ENCODE peak calls at places on chromosomes 16 and 17, in seven cellular contexts. V is DMS 273 treated with DMSO at 0.1 percent for 48 hours, C is neuronal stem cell, P is RWPE1, A is HS-27A, W is left colon, L is activated T-cell treated with anti-CD3 and anti-CD28 coated beads for 24 hours. I is an unnamed sample.

GRCh38 chr16:3934491-3935185 is 54.1 kb upstream of the CREBBP start:
- DNase-seq in C (no peak), A (no peak), V (no peak), W (no peak), P (no peak), L (no peak), I (no peak)

GRCh38 chr16:57688987-57689771 is 5.4 kb upstream of the DRC7 start:
- DNase-seq in L (no peak), C (no peak), W (no peak), P (no peak), A (no peak), V (no peak), I (no peak)

GRCh38 chr17:78653382-78653781 is 76.2 kb upstream of the DNAH17 start:
- DNase-seq in V (no peak), A (no peak), P (no peak), L (no peak), W (no peak), C (no peak), I (no peak)

GRCh38 chr17:49691086-49691676 is 13.3 kb upstream of the SPOP start:
- DNase-seq in W (no peak), L (no peak), V (no peak), P (no peak), C (no peak), A (no peak), I (no peak)

GRCh38 chr17:19418312-19418992 is 7.4 kb downstream of the RNF112 start:
- DNase-seq in P (no peak), W (no peak), V (no peak), L (no peak), A (no peak), C (no peak), I (no peak)

GRCh38 chr17:74842599-74843351 is 16.9 kb downstream of the GRIN2C start:
- DNase-seq in W (peak; percentile 80), L (no peak), V (peak; percentile 79), A (no peak), C (peak; percentile 48), P (peak; percentile 57), I (no peak)

GRCh38 chr17:80124351-80124981 is 22.5 kb downstream of the EIF4A3 start:
- DNase-seq in W (no peak), V (no peak), C (peak; percentile 36), P (no peak), L (no peak), A (no peak), I (no peak)

GRCh38 chr17:80763293-80763867 is 218.7 kb downstream of the RPTOR start:
- DNase-seq in A (no peak), P (no peak), W (no peak), C (no peak), L (no peak), V (no peak), I (no peak)

GRCh38 chr16:17211797-17212196 is 259.0 kb downstream of the XYLT1 start:
- DNase-seq in V (no peak), A (no peak), L (peak; percentile 13), W (no peak), C (peak; percentile 36), P (no peak), I (no peak)

GRCh38 chr16:78763821-78764440 is 664.5 kb downstream of the WWOX start:
- DNase-seq in V (no peak), C (no peak), P (no peak), A (no peak), W (no peak), L (no peak), I (no peak)

GRCh38 chr17:58531122-58531521 is 16.7 kb upstream of the MTMR4 start:
- DNase-seq in C (no peak), W (no peak), A (no peak), P (no peak), L (no peak), V (no peak), I (no peak)

GRCh38 chr16:69589434-69590269 is 23.9 kb downstream of the NFAT5 start:
- DNase-seq in L (no peak), W (no peak), A (no peak), C (no peak), P (no peak), V (no peak), I (no peak)

GRCh38 chr16:54193656-54194007 is 93.0 kb downstream of the IRX3 start:
- DNase-seq in C (peak; percentile 68), V (peak; percentile 74), P (peak; percentile 59), W (peak; percentile 73), L (no peak), A (peak; percentile 65), I (no peak)

GRCh38 chr16:89103156-89103555 is 9.5 kb downstream of the ACSF3 start:
- DNase-seq in C (no peak), V (no peak), L (no peak), A (no peak), P (no peak), W (peak; percentile 83), I (no peak)

GRCh38 chr17:48724241-48725004 is 1.4 kb downstream of the PRAC2 start:
- DNase-seq in A (peak; percentile 11), C (peak; percentile 79), V (peak; percentile 13), W (peak; percentile 97), L (peak; percentile 65), P (peak; percentile 60), I (peak; percentile 42)

GRCh38 chr16:85613609-85614337 is 651 bp downstream of the GSE1 start:
- DNase-seq in L (no peak), C (no peak), P (peak; percentile 33), A (no peak), W (peak; percentile 76), V (no peak), I (no peak)

GRCh38 chr16:71542377-71542776 is 16.2 kb downstream of the CHST4 start:
- DNase-seq in V (no peak), C (peak; percentile 56), W (peak; percentile 65), A (no peak), P (peak; percentile 44), L (peak; percentile 26), I (peak; percentile 7)

GRCh38 chr17:37718383-37719048 is 26.3 kb downstream of the HNF1B start:
- DNase-seq in P (no peak), W (no peak), L (no peak), A (no peak), C (no peak), V (no peak), I (no peak)

GRCh38 chr16:88478115-88478514 is 25.0 kb downstream of the ZFPM1 start:
- DNase-seq in W (no peak), P (no peak), A (no peak), L (peak; percentile 21), C (no peak), V (no peak), I (no peak)

GRCh38 chr17:42879596-42879985 is 21.0 kb upstream of the G6PC1 start:
- DNase-seq in C (no peak), V (no peak), P (no peak), L (no peak), A (no peak), W (no peak), I (no peak)

GRCh38 chr17:42999003-42999525 is 845 bp downstream of the RPL27 start:
- DNase-seq in A (no peak), C (no peak), L (no peak), W (no peak), P (no peak), V (no peak), I (no peak)

GRCh38 chr16:59510008-59510424 is 775.9 kb upstream of the GOT2 start:
- DNase-seq in C (no peak), V (peak; percentile 12), P (no peak), A (no peak), L (no peak), W (no peak), I (no peak)

GRCh38 chr17:16878084-16878483 is 93.8 kb downstream of the TNFRSF13B start:
- DNase-seq in A (no peak), W (no peak), P (no peak), L (no peak), C (no peak), V (no peak), I (no peak)

I was measured in T-helper 22 cell.